ENCODE peak calls at places on chromosome 21, in four cellular contexts. G, C, V and D are unnamed samples.

GRCh38 chr21:46366966-46367365 is 43.0 kb downstream of the PCNT start:
- DNase-seq in G (no peak), C (no peak), V (no peak), D (no peak)

GRCh38 chr21:31358148-31358547 is 14.1 kb upstream of the TIAM1 start:
- DNase-seq in G (no peak), C (no peak), V (no peak), D (no peak)

GRCh38 chr21:33121715-33122475 is 52.0 kb downstream of the OLIG1 start:
- DNase-seq in G (no peak), C (peak; percentile 61), V (peak; percentile 29), D (no peak)

GRCh38 chr21:14942801-14943490 is 121.9 kb downstream of the NRIP1 start:
- DNase-seq in G (no peak), C (no peak), V (no peak), D (no peak)

GRCh38 chr21:9756677-9757076 is 764.7 kb upstream of the TPTE start:
- DNase-seq in G (no peak), C (no peak), V (no peak), D (no peak)

GRCh38 chr21:45537746-45538291 is 4.4 kb downstream of the SLC19A1 start:
- DNase-seq in G (peak; percentile 39), C (no peak), V (no peak), D (no peak)

GRCh38 chr21:32256226-32256625 is 22.6 kb downstream of the MIS18A start:
- DNase-seq in G (no peak), C (no peak), V (no peak), D (no peak)

GRCh38 chr21:15441060-15441493 is 288.7 kb upstream of the USP25 start:
- DNase-seq in G (no peak), C (no peak), V (no peak), D (no peak)

GRCh38 chr21:34199121-34199910 is 125.9 kb downstream of the MRPS6 start:
- DNase-seq in G (no peak), C (peak; percentile 11), V (no peak), D (no peak)

GRCh38 chr21:25929859-25930520 is 195.2 kb downstream of the GABPA start:
- DNase-seq in G (peak; percentile 50), C (no peak), V (no peak), D (no peak)
- TF ChIP-seq CTCF in G (no peak), C (no peak), V (no peak), D (no peak)

GRCh38 chr21:39037807-39038405 is 145.3 kb downstream of the PSMG1 start:
- DNase-seq in G (no peak), C (no peak), V (no peak), D (no peak)
- TF ChIP-seq CTCF in G (no peak), C (peak; percentile 37), V (no peak), D (no peak)

GRCh38 chr21:42781150-42781980 is 98.0 kb downstream of the WDR4 start:
- DNase-seq in G (no peak), C (no peak), V (no peak), D (peak; percentile 47)
- TF ChIP-seq CTCF in G (no peak), C (no peak), V (no peak), D (no peak)

GRCh38 chr21:35616090-35616489 is 444.2 kb downstream of the SETD4 start:
- DNase-seq in G (no peak), C (peak; percentile 56), V (no peak), D (no peak)
- TF ChIP-seq CTCF in G (peak; percentile 46), C (peak; percentile 24), V (no peak), D (peak; percentile 9)

GRCh38 chr21:35517848-35518247 is 468.7 kb upstream of the RUNX1 start:
- DNase-seq in G (no peak), C (no peak), V (no peak), D (no peak)
- TF ChIP-seq CTCF in G (no peak), C (no peak), V (no peak), D (no peak)

DNA sequence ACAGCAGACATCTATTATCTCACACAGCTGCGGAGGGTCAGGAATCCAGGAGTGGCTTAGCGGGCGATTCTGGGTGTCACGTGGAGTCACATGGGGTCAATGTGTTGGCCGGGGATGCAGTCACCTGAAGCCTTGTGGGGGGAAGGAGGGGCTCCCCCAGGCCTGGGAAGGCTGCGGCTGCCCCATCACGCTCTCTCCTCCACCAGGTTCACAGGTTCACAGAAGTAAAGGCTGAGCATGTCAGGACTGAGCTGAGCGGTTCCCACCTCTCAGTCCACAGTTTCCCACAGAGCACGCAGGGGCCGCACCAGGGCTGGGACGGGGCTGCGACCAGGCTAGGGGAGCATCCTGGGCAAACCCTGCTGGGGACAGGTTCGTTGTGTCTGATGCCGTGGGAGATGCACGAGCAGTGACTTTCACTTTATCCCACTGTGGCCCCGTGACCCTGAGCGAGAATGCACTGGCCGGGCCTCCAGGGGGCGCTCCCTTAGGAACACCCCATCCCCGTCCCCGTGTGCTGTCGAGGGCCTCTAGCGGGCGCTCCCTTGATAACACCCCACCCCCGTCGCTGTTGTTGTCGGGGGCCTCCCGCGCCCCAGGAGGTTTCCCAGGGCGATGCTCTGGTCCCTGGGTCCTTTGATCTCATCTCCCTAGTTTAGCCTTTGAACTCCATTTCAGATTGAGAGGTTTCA is 73.2 kb upstream of the TRAPPC10 start:
- DNase-seq in G (peak; percentile 86), C (peak; percentile 75), V (peak; percentile 82), D (peak; percentile 76)
- TF ChIP-seq CTCF in G (peak; percentile 80), C (peak; percentile 92), V (peak; percentile 99), D (peak; percentile 95)